ENCODE peak calls at places on chromosomes 5 and 9, in seven cellular contexts. A, F, Y, S, L, O and R are unnamed samples.

GRCh38 chr5:122078116-122078865 is at the start of gene LOX:
- DNase-seq in A (no peak), F (no peak), Y (no peak), S (peak; percentile 77), L (no peak), O (peak; percentile 71), R (peak; percentile 98)

GRCh38 chr9:109926321-109926959 is 146.4 kb downstream of the PALM2AKAP2 start:
- DNase-seq in A (no peak), F (no peak), Y (peak; percentile 8), S (no peak), L (no peak), O (no peak), R (no peak)

GRCh38 chr5:43152946-43153345 is 32.2 kb downstream of the ZNF131 start:
- DNase-seq in A (no peak), F (no peak), Y (no peak), S (no peak), L (no peak), O (no peak), R (peak; percentile 68)

GRCh38 chr9:21153688-21154608 is 12.3 kb upstream of the IFNW1 start:
- DNase-seq in A (no peak), F (peak; percentile 17), Y (peak; percentile 0), S (peak; percentile 32), L (no peak), O (no peak), R (peak; percentile 56)

GRCh38 chr9:136323420-136323819 is 3.9 kb upstream of the GPSM1 start:
- DNase-seq in A (no peak), F (peak; percentile 38), Y (no peak), S (no peak), L (no peak), O (no peak), R (no peak)

GRCh38 chr9:136311433-136312375 is 7.8 kb upstream of the CCDC187 start:
- DNase-seq in A (peak; percentile 77), F (peak; percentile 88), Y (no peak), S (no peak), L (no peak), O (no peak), R (no peak)

GRCh38 chr5:95846554-95847260 is 24.2 kb upstream of the GLRX start:
- DNase-seq in A (peak; percentile 43), F (peak; percentile 6), Y (peak; percentile 44), S (peak; percentile 54), L (no peak), O (peak; percentile 32), R (peak; percentile 77)

GRCh38 chr5:179865471-179866240 is 7.0 kb upstream of the MRNIP start:
- DNase-seq in A (no peak), F (no peak), Y (peak; percentile 43), S (no peak), L (no peak), O (no peak), R (no peak)

GRCh38 chr9:116181853-116182610 is 28.4 kb downstream of the PAPPA start:
- DNase-seq in A (no peak), F (no peak), Y (no peak), S (no peak), L (no peak), O (no peak), R (peak; percentile 56)

GRCh38 chr5:137114529-137114928 is 384.6 kb downstream of the SPOCK1 start:
- DNase-seq in A (no peak), F (no peak), Y (no peak), S (no peak), L (no peak), O (no peak), R (no peak)

GRCh38 chr9:73880101-73880500 is 617.0 kb upstream of the RORB start:
- DNase-seq in A (no peak), F (no peak), Y (no peak), S (no peak), L (no peak), O (no peak), R (no peak)

GRCh38 chr9:29233193-29233592 is 1659.9 kb upstream of the C9orf72 start:
- DNase-seq in A (no peak), F (no peak), Y (no peak), S (no peak), L (no peak), O (no peak), R (no peak)

GRCh38 chr5:68217476-68217984 is 2.0 kb downstream of the PIK3R1 start:
- DNase-seq in A (no peak), F (no peak), Y (no peak), S (no peak), L (no peak), O (no peak), R (no peak)